ENCODE peak calls at places on chromosomes 4 and X, in ten cellular contexts. B is endothelial cell of umbilical vein; F is heart right ventricle; P is BE2C; X is cardiac muscle cell; M is GM20000; G is mesothelial cell of epicardium; H is CD4-positive, alpha-beta T cell; K is stomach; E is mammary epithelial cell. T is an unnamed sample.
A peak's percentile ranks its signal among the peaks of the same experiment; 100 is the strongest.

GRCh38 chr4:48445704-48446103 is 37.4 kb upstream of the SLC10A4 start:
- DNase-seq in B (peak; percentile 13), F (no peak), P (no peak), X (peak; percentile 22), M (no peak), G (no peak), H (no peak), K (no peak), E (no peak), T (no peak)

GRCh38 chr4:40548256-40548655 is 81.4 kb downstream of the RBM47 start:
- DNase-seq in B (no peak), F (no peak), P (no peak), X (no peak), M (no peak), G (no peak), H (no peak), K (no peak), E (no peak), T (no peak)

GRCh38 chr4:16627999-16628398 is 270.4 kb downstream of the LDB2 start:
- DNase-seq in B (peak; percentile 51), F (no peak), P (no peak), X (no peak), M (no peak), G (no peak), H (no peak), K (no peak), E (peak; percentile 1), T (no peak)

GRCh38 chr4:101604976-101605375 is 185.6 kb upstream of the BANK1 start:
- DNase-seq in B (no peak), F (no peak), P (no peak), X (no peak), M (no peak), G (no peak), H (no peak), K (no peak), E (no peak), T (no peak)

GRCh38 chr4:16026155-16026761 is 57.6 kb downstream of the PROM1 start:
- DNase-seq in B (peak; percentile 76), F (no peak), P (peak; percentile 30), X (peak; percentile 74), M (peak; percentile 46), G (no peak), H (peak; percentile 3), K (no peak), E (peak; percentile 32), T (peak; percentile 25)

GRCh38 chr4:173821031-173821430 is 291.0 kb upstream of the HAND2 start:
- DNase-seq in B (no peak), F (no peak), P (no peak), X (no peak), M (no peak), G (no peak), H (no peak), K (no peak), E (no peak), T (no peak)

GRCh38 chr4:185716008-185716976 is 95.7 kb downstream of the SORBS2 start:
- DNase-seq in B (no peak), F (peak; percentile 33), P (peak; percentile 69), X (no peak), M (no peak), G (no peak), H (no peak), K (no peak), E (no peak), T (no peak)

GRCh38 chr4:70739496-70740337 is 18.0 kb downstream of the RUFY3 start:
- DNase-seq in B (no peak), F (no peak), P (no peak), X (no peak), M (no peak), G (no peak), H (no peak), K (no peak), E (no peak), T (no peak)

GRCh38 chrX:1398431-1399340 is 6.8 kb upstream of the SLC25A6 start:
- DNase-seq in B (no peak), F (peak; percentile 52), P (no peak), X (no peak), M (no peak), G (no peak), H (no peak), K (no peak), E (no peak), T (no peak)

GRCh38 chr4:2256156-2256731 is 5.7 kb downstream of the MXD4 start:
- DNase-seq in B (no peak), F (peak; percentile 70), P (no peak), X (no peak), M (no peak), G (peak; percentile 15), H (no peak), K (peak; percentile 67), E (no peak), T (no peak)

DNA sequence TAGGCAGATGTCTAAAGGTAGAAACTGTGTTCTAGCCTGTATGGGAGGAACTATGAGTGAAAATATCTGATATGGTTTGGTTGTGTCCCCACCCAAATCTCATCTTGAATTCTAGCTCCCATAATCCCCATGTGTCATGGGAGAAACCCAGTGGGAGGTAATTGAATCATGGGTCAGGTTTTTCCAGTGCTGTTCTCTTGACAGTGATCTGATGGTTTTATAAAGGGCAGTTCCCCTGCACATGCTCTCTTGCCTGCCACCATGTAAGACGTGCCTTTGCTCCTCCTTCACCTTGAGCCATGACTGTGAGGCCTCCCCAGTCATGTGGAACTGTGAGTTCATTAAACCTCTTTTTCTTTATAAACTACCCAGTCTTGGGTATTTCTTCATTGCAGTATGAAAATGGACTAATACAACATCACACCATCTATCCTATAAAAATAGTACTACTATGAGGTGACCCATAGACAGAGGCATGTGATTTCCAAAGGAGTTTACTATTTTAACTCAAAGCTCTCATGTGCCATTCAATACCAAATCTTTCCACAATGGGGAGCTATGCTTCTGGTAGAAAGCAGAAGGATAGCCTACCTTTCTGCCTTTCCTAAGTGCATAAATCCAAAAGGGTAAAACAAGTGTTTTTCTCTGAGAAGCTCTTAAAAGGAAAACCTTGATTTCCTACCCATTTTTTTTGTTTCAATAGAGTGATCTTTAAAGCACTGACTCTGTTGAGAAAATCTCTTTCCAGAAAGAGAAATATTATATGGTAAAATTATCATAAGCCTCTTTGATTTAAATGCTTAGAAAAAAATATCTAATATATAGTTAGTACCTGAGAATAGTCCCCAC is 38.8 kb downstream of the SEC31A start:
- DNase-seq in B (peak; percentile 61), F (no peak), P (no peak), X (peak; percentile 35), M (peak; percentile 9), G (no peak), H (no peak), K (no peak), E (no peak), T (no peak)
- TF ChIP-seq CTCF in B (peak; percentile 52), F (no peak), P (peak; percentile 62), X (peak; percentile 47), M (peak; percentile 22), G (peak; percentile 16), H (peak; percentile 34), K (peak; percentile 24), E (peak; percentile 48), T (peak; percentile 60)

GRCh38 chr4:138558886-138559285 is 316.7 kb upstream of the SLC7A11 start:
- DNase-seq in B (no peak), F (no peak), P (no peak), X (no peak), M (no peak), G (no peak), H (no peak), K (no peak), E (no peak), T (no peak)

GRCh38 chr4:138561906-138562305 is 319.8 kb upstream of the SLC7A11 start:
- DNase-seq in B (peak; percentile 71), F (peak; percentile 54), P (peak; percentile 30), X (no peak), M (no peak), G (no peak), H (no peak), K (no peak), E (no peak), T (no peak)

GRCh38 chr4:138562544-138562961 is 320.4 kb upstream of the SLC7A11 start:
- DNase-seq in B (peak; percentile 72), F (no peak), P (no peak), X (no peak), M (peak; percentile 48), G (no peak), H (no peak), K (no peak), E (peak; percentile 44), T (no peak)

GRCh38 chr4:138561276-138561880 is 319.2 kb upstream of the SLC7A11 start:
- DNase-seq in B (no peak), F (no peak), P (no peak), X (no peak), M (no peak), G (no peak), H (no peak), K (no peak), E (no peak), T (no peak)

DNA sequence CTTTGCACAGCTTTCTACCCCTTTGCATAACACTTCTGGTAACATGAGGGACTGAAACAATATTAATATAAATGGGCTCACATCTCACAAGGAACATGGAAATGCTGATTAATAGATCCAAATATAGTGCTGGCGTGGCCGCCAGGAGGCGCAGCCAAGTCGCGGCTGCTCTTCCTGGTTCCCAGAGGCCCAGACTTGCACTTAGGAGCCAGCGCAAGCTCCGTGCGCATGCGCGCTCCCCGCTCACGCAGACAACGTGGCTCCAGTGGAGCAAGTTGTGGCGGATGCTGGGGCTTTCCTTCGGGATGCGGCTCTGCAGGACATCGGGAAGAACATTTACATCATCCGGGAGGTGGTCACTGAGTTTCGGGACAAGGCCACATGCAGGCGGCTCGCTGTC is 318.3 kb upstream of the SLC7A11 start:
- DNase-seq in B (no peak), F (no peak), P (no peak), X (no peak), M (no peak), G (no peak), H (no peak), K (no peak), E (no peak), T (no peak)
- TF ChIP-seq CTCF in B (no peak), F (no peak), P (no peak), X (no peak), M (no peak), G (no peak), H (no peak), K (no peak), E (no peak), T (no peak)

GRCh38 chrX:120769576-120770341 is 105.9 kb downstream of the CT47B1 start:
- DNase-seq in B (peak; percentile 68), F (no peak), P (no peak), X (peak; percentile 28), M (no peak), G (no peak), H (no peak), K (no peak), E (peak; percentile 64), T (no peak)
- TF ChIP-seq CTCF in B (peak; percentile 23), F (no peak), P (peak; percentile 36), X (peak; percentile 36), M (no peak), G (peak; percentile 21), H (peak; percentile 41), K (no peak), E (peak; percentile 46), T (peak; percentile 56)

GRCh38 chr4:104017213-104017612 is 297.4 kb upstream of the TACR3 start:
- DNase-seq in B (no peak), F (no peak), P (no peak), X (no peak), M (no peak), G (no peak), H (no peak), K (no peak), E (no peak), T (no peak)

GRCh38 chr4:104020641-104021040 is 300.9 kb upstream of the TACR3 start:
- DNase-seq in B (no peak), F (no peak), P (no peak), X (no peak), M (no peak), G (no peak), H (no peak), K (no peak), E (no peak), T (no peak)

GRCh38 chr4:104015680-104016079 is 295.9 kb upstream of the TACR3 start:
- DNase-seq in B (no peak), F (no peak), P (peak; percentile 21), X (peak; percentile 34), M (no peak), G (no peak), H (no peak), K (no peak), E (no peak), T (no peak)
- TF ChIP-seq CTCF in B (no peak), F (no peak), P (peak; percentile 73), X (no peak), M (no peak), G (peak; percentile 15), H (no peak), K (no peak), E (peak; percentile 51), T (peak; percentile 70)